ENCODE peak calls at places on chromosome 16, in four cellular contexts. T is AG08395; N is lower leg skin; O is activated CD4-positive, alpha-beta T cell treated with anti-CD3 and anti-CD28 coated beads for 24 hours. G is an unnamed sample.
A peak's percentile ranks its signal among the peaks of the same experiment; 100 is the strongest.

GRCh38 chr16:59566446-59566845 is 832.3 kb upstream of the GOT2 start:
- DNase-seq in T (peak; percentile 8), N (no peak), O (no peak), G (no peak)

GRCh38 chr16:84563316-84563715 is 54.6 kb downstream of the COTL1 start:
- DNase-seq in T (no peak), N (no peak), O (no peak), G (no peak)

GRCh38 chr16:82368041-82368440 is 198.0 kb upstream of the MPHOSPH6 start:
- DNase-seq in T (peak; percentile 38), N (no peak), O (no peak), G (no peak)

GRCh38 chr16:87954826-87955225 is 3.6 kb downstream of the BANP start:
- DNase-seq in T (no peak), N (no peak), O (no peak), G (no peak)

GRCh38 chr16:10828851-10829331 is 10.3 kb upstream of the TVP23A start:
- DNase-seq in T (peak; percentile 88), N (peak; percentile 97), O (no peak), G (no peak)

GRCh38 chr16:73020409-73020884 is 27.5 kb downstream of the ZFHX3 start:
- DNase-seq in T (peak; percentile 79), N (peak; percentile 93), O (no peak), G (peak; percentile 54)

GRCh38 chr16:55542459-55543082 is 23.9 kb upstream of the CAPNS2 start:
- DNase-seq in T (peak; percentile 55), N (no peak), O (no peak), G (no peak)

GRCh38 chr16:24255446-24256352 is at the start of gene CACNG3:
- DNase-seq in T (no peak), N (no peak), O (peak; percentile 40), G (no peak)

GRCh38 chr16:89388536-89388935 is 101.8 kb downstream of the ANKRD11 start:
- DNase-seq in T (no peak), N (no peak), O (no peak), G (no peak)

GRCh38 chr16:86044241-86044671 is 145.3 kb downstream of the IRF8 start:
- DNase-seq in T (peak; percentile 55), N (no peak), O (peak; percentile 54), G (no peak)

GRCh38 chr16:25481636-25482035 is 210.1 kb upstream of the HS3ST4 start:
- DNase-seq in T (no peak), N (no peak), O (no peak), G (no peak)

GRCh38 chr16:57688987-57689771 is 5.4 kb upstream of the DRC7 start:
- DNase-seq in T (no peak), N (peak; percentile 82), O (no peak), G (no peak)

GRCh38 chr16:81442220-81442908 is 2.2 kb upstream of the CMIP start:
- DNase-seq in T (no peak), N (no peak), O (no peak), G (no peak)

GRCh38 chr16:72427001-72427785 is 255.2 kb upstream of the PMFBP1 start:
- DNase-seq in T (no peak), N (no peak), O (no peak), G (no peak)

GRCh38 chr16:84479716-84480450 is 24.6 kb downstream of the MEAK7 start:
- DNase-seq in T (no peak), N (no peak), O (no peak), G (no peak)

GRCh38 chr16:11356573-11357331 is 11.5 kb downstream of the RMI2 start:
- DNase-seq in T (peak; percentile 63), N (no peak), O (peak; percentile 49), G (peak; percentile 60)

GRCh38 chr16:8720967-8721692 is 46.7 kb downstream of the ABAT start:
- DNase-seq in T (no peak), N (no peak), O (no peak), G (no peak)

GRCh38 chr16:69494993-69495392 is 70.6 kb downstream of the CYB5B start:
- DNase-seq in T (no peak), N (no peak), O (peak; percentile 20), G (no peak)

GRCh38 chr16:23424292-23424958 is 28.6 kb downstream of the COG7 start:
- DNase-seq in T (no peak), N (peak; percentile 88), O (no peak), G (no peak)

GRCh38 chr16:74868501-74868900 is 93.9 kb upstream of the FA2H start:
- DNase-seq in T (peak; percentile 31), N (no peak), O (no peak), G (no peak)

GRCh38 chr16:75821117-75821516 is 94.8 kb upstream of the CPHXL start:
- DNase-seq in T (no peak), N (no peak), O (no peak), G (no peak)

GRCh38 chr16:11224894-11225676 is 30.9 kb downstream of the SOCS1 start:
- DNase-seq in T (peak; percentile 40), N (peak; percentile 87), O (peak; percentile 84), G (no peak)

GRCh38 chr16:82331397-82331796 is 161.4 kb upstream of the MPHOSPH6 start:
- DNase-seq in T (no peak), N (no peak), O (no peak), G (no peak)